ENCODE peak calls at places on chromosomes 3 and 15, in six cellular contexts. F is AG08396; Z is naive thymus-derived CD8-positive, alpha-beta T cell; I is activated CD4-positive, CD25-positive, alpha-beta regulatory T cell treated with anti-CD3 and anti-CD28 coated beads, Interleukin-2, amount 50 U/mL, for 16 hours; K is iPS-NIHi11; Q is T-helper 2 cell. E is an unnamed sample.

GRCh38 chr15:62846805-62847481 is 195.6 kb upstream of the TPM1 start:
- DNase-seq in I (no peak), K (no peak), Q (no peak), Z (no peak), F (no peak), E (no peak)

GRCh38 chr3:175149675-175150074 is 290.5 kb downstream of the NAALADL2 start:
- DNase-seq in F (no peak), I (no peak), K (no peak), Z (no peak), Q (no peak), E (peak)

GRCh38 chr3:128455116-128455515 is 11.6 kb downstream of the DNAJB8 start:
- DNase-seq in F (no peak), K (no peak), I (no peak), Q (no peak), Z (no peak), E (no peak)

GRCh38 chr3:172145287-172145686 is 105.9 kb downstream of the FNDC3B start:
- DNase-seq in Q (no peak), K (no peak), Z (no peak), I (no peak), F (no peak), E (no peak)

GRCh38 chr3:55647675-55648074 is 160.6 kb upstream of the WNT5A start:
- DNase-seq in Q (no peak), I (no peak), Z (no peak), K (no peak), F (no peak), E (no peak)

GRCh38 chr15:99981223-99981647 is 248.0 kb upstream of the LYSMD4 start:
- DNase-seq in Q (no peak), Z (no peak), F (no peak), K (no peak), I (no peak), E (peak)

GRCh38 chr3:25257026-25257425 is 171.0 kb upstream of the RARB start:
- DNase-seq in Z (no peak), Q (no peak), F (no peak), K (no peak), I (no peak), E (peak)

GRCh38 chr3:127288921-127289645 is 1.2 kb upstream of the PRR20G start:
- DNase-seq in F (no peak), K (no peak), Z (no peak), I (no peak), Q (no peak), E (no peak)

GRCh38 chr15:101499863-101500713 is 10.6 kb upstream of the PCSK6 start:
- DNase-seq in K (no peak), F (no peak), Q (no peak), I (no peak), Z (no peak), E (peak)

E was measured in Daoy.